ENCODE peak calls at places on chromosomes 2 and 18, in six cellular contexts. C is neural progenitor cell, E is GM10248, R is neural crest cell, I is AG04450, O is GM13976. U is an unnamed sample.

GRCh38 chr2:14385043-14385442 is 247.5 kb upstream of the LRATD1 start:
- DNase-seq in C (no peak), E (no peak), I (no peak), R (no peak), O (no peak), U (no peak)

GRCh38 chr2:187003038-187003543 is 154.1 kb upstream of the ZSWIM2 start:
- DNase-seq in I (no peak), R (no peak), C (no peak), O (no peak), E (no peak), U (no peak)

GRCh38 chr2:156331572-156332451 is 709 bp downstream of the NR4A2 start:
- DNase-seq in I (no peak), R (peak), O (peak), E (no peak), C (peak), U (peak)

GRCh38 chr2:238873401-238873801 is 25.5 kb downstream of the TWIST2 start:
- DNase-seq in C (no peak), O (no peak), I (no peak), R (no peak), E (no peak), U (no peak)

GRCh38 chr2:169073972-169074751 is 4.8 kb downstream of the DHRS9 start:
- DNase-seq in C (no peak), O (no peak), I (no peak), R (no peak), E (no peak), U (no peak)

GRCh38 chr2:3848776-3849175 is 145.4 kb downstream of the DCDC2C start:
- DNase-seq in E (no peak), O (no peak), I (no peak), C (peak), R (no peak), U (no peak)

GRCh38 chr2:129741165-129741564 is 238.3 kb upstream of the RAB6C start:
- DNase-seq in I (no peak), R (no peak), E (no peak), O (no peak), C (no peak), U (no peak)

GRCh38 chr2:96265349-96265839 is 403 bp downstream of the TMEM127 start:
- DNase-seq in R (peak), C (peak), E (peak), O (peak), I (no peak), U (peak)

GRCh38 chr2:28666496-28667184 is 85.0 kb upstream of the PPP1CB start:
- DNase-seq in O (no peak), I (no peak), E (no peak), C (no peak), R (no peak), U (no peak)

GRCh38 chr18:68665623-68666022 is 49.3 kb downstream of the TMX3 start:
- DNase-seq in C (no peak), O (no peak), R (no peak), I (no peak), E (no peak), U (no peak)

GRCh38 chr2:176814740-176815367 is 397.7 kb upstream of the HNRNPA3 start:
- DNase-seq in O (peak), E (peak), I (no peak), R (no peak), C (peak), U (peak)

GRCh38 chr2:45821558-45822271 is 170.2 kb downstream of the PRKCE start:
- DNase-seq in C (no peak), E (no peak), I (no peak), O (no peak), R (no peak), U (no peak)

GRCh38 chr2:74008761-74009395 is 24.2 kb downstream of the TET3 start:
- DNase-seq in I (no peak), E (no peak), R (no peak), O (no peak), C (peak), U (no peak)

GRCh38 chr2:206693399-206694137 is 24.6 kb downstream of the DYTN start:
- DNase-seq in O (peak), C (peak), I (peak), R (peak), E (peak), U (peak)

GRCh38 chr2:120704696-120705095 is 31.0 kb upstream of the GLI2 start:
- DNase-seq in R (no peak), E (no peak), C (no peak), O (no peak), I (no peak), U (no peak)

GRCh38 chr2:113342650-113343049 is 63.9 kb upstream of the PAX8 start:
- DNase-seq in O (no peak), E (no peak), I (no peak), C (no peak), R (no peak), U (no peak)

GRCh38 chr2:39370101-39370500 is 67.0 kb downstream of the MAP4K3 start:
- DNase-seq in C (no peak), O (no peak), E (no peak), R (no peak), I (no peak), U (no peak)

GRCh38 chr2:232333361-232334135 is 45.0 kb upstream of the ALPP start:
- DNase-seq in R (peak), I (no peak), C (peak), E (no peak), O (no peak), U (no peak)
- TF ChIP-seq CTCF in R (peak), I (peak), C (peak), E (peak), O (peak), U (no peak)

GRCh38 chr2:20650412-20650879 is 452 bp downstream of the HS1BP3 start:
- DNase-seq in R (no peak), E (peak), O (peak), C (peak), I (no peak), U (peak)

GRCh38 chr2:20649586-20650375 is 1.1 kb downstream of the HS1BP3 start:
- DNase-seq in C (no peak), I (no peak), O (no peak), R (no peak), E (no peak), U (no peak)

GRCh38 chr2:20651731-20652099 is 817 bp upstream of the HS1BP3 start:
- DNase-seq in E (no peak), I (no peak), O (no peak), R (no peak), C (no peak), U (no peak)

GRCh38 chr2:20652141-20652540 is 1.2 kb upstream of the HS1BP3 start:
- DNase-seq in I (no peak), R (no peak), C (no peak), O (no peak), E (no peak), U (no peak)

GRCh38 chr2:20650880-20651730 is at the start of gene HS1BP3:
- DNase-seq in O (peak), E (peak), I (no peak), C (peak), R (peak), U (peak)
- TF ChIP-seq CTCF in O (peak), E (peak), I (peak), C (peak), R (peak), U (peak)

GRCh38 chr2:69159988-69160387 is 147.0 kb downstream of the ANTXR1 start:
- DNase-seq in E (no peak), O (no peak), C (peak), R (no peak), I (no peak), U (no peak)
- TF ChIP-seq CTCF in E (no peak), O (no peak), C (no peak), R (no peak), I (no peak), U (no peak)

GRCh38 chr18:10490401-10491289 is 35.2 kb upstream of the NAPG start:
- DNase-seq in I (no peak), R (no peak), O (peak), E (peak), C (peak), U (peak)
- TF ChIP-seq CTCF in I (no peak), R (peak), O (peak), E (peak), C (peak), U (peak)

U was measured in GM20000.